ENCODE peak calls at places on chromosome 7, in four cellular contexts. B is hepatocyte, J is WTC11, K is OCI-LY7. O is an unnamed sample.

GRCh38 chr7:17781491-17782215 is 158.6 kb downstream of the SNX13 start:
- DNase-seq in B (no peak), J (no peak), K (no peak), O (peak)

GRCh38 chr7:50214141-50214670 is 90.3 kb upstream of the IKZF1 start:
- DNase-seq in K (no peak), J (no peak), B (no peak), O (no peak)

GRCh38 chr7:33644489-33644888 is 260.9 kb upstream of the BMPER start:
- DNase-seq in J (no peak), K (no peak), B (no peak), O (no peak)

GRCh38 chr7:27117687-27118491 is 12.7 kb downstream of the HOXA4 start:
- DNase-seq in B (no peak), J (no peak), K (no peak), O (no peak)

GRCh38 chr7:30938435-30939316 is 25.1 kb upstream of the GHRHR start:
- DNase-seq in K (peak), J (peak), B (peak), O (peak)

GRCh38 chr7:145313601-145314000 is 477.7 kb upstream of the TPK1 start:
- DNase-seq in J (no peak), B (no peak), K (no peak), O (no peak)

GRCh38 chr7:70432567-70433001 is 699.4 kb upstream of the GALNT17 start:
- DNase-seq in K (no peak), B (no peak), J (no peak), O (no peak)

GRCh38 chr7:68043546-68043945 is 1046.9 kb downstream of the TYW1 start:
- DNase-seq in J (no peak), K (no peak), B (no peak), O (no peak)

GRCh38 chr7:31443457-31443856 is 70.4 kb upstream of the ITPRID1 start:
- DNase-seq in J (no peak), B (peak), K (peak), O (no peak)

GRCh38 chr7:128030999-128031681 is at the start of gene LRRC4:
- DNase-seq in B (peak), J (peak), K (peak), O (no peak)
- TF ChIP-seq CTCF in B (peak), J (no peak), K (no peak), O (no peak)

GRCh38 chr7:128020161-128020560 is 11.1 kb downstream of the LRRC4 start:
- DNase-seq in B (no peak), J (peak), K (peak), O (no peak)
- TF ChIP-seq CTCF in B (peak), J (peak), K (peak), O (peak)

DNA sequence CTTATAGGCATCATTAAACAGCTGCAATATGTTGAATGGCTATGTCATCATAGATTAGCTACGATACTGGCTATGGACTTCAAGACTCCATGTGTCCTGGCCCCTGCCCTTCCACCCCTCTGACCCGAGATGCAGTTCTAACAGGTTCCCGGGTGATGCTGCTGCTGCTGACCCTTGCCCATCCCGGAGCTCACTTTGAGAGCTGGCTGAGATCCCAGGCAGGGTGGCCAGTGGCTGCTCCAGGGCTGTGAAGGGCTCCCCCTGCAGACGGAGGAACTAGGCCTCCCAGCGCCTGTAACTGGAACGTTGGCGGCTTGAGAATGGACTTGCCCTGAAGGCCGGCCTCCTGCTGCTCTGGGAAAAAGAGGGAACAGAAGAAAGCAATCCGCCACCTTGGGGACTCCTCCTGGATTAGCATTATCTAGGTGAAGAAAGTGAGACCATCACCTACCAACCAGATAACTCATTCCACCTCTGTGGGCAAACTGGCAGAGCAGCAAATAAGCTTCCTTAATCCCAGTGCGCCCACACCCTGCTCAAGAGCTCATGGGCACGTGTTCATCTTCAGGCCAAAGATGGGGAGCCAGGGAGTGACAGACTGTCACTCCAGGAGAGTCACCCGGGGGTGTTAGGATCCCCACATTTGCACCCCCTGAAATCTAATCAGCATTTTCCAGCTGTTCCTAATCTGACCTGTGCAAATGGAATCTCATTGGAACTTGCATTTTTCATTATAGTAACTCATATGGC is 56.8 kb downstream of the PARP12 start:
- DNase-seq in K (no peak), J (peak), B (peak), O (no peak)
- TF ChIP-seq CTCF in K (peak), J (no peak), B (peak), O (peak)

GRCh38 chr7:92615861-92616260 is 25.7 kb upstream of the FAM133B start:
- DNase-seq in J (no peak), K (no peak), B (no peak), O (no peak)
- TF ChIP-seq CTCF in J (no peak), K (peak), B (no peak), O (no peak)

DNA sequence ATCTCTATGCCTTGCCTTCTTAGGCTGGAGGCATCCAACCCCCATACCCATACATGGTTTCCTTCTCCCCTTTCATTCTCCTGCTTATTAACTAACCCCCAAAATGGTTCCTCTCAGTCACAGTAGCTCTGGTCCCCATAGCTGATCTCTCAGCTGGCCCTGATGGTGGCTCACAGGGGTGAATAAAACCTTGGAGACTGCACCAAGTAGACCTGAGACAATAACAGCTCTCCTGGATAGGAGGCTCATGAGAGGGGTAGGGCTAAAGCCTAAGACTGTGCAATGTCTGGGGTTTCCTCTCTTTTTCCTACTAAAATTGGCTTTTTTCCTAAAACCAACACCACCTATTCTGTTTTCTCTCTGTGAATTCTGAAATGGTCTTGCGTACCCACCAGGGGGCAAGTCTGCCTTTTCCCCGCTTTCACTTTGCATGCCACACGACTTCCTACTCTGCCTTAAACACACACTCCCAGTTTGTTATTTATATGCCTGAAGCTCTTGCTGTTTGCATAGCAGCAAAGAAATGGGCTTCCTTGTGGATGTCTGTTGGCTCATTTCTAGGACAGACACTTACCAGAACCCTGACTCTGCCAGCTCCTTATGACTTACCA is 18.4 kb upstream of the PON1 start:
- DNase-seq in K (no peak), B (no peak), J (peak), O (peak)
- TF ChIP-seq CTCF in K (no peak), B (no peak), J (no peak), O (peak)

DNA sequence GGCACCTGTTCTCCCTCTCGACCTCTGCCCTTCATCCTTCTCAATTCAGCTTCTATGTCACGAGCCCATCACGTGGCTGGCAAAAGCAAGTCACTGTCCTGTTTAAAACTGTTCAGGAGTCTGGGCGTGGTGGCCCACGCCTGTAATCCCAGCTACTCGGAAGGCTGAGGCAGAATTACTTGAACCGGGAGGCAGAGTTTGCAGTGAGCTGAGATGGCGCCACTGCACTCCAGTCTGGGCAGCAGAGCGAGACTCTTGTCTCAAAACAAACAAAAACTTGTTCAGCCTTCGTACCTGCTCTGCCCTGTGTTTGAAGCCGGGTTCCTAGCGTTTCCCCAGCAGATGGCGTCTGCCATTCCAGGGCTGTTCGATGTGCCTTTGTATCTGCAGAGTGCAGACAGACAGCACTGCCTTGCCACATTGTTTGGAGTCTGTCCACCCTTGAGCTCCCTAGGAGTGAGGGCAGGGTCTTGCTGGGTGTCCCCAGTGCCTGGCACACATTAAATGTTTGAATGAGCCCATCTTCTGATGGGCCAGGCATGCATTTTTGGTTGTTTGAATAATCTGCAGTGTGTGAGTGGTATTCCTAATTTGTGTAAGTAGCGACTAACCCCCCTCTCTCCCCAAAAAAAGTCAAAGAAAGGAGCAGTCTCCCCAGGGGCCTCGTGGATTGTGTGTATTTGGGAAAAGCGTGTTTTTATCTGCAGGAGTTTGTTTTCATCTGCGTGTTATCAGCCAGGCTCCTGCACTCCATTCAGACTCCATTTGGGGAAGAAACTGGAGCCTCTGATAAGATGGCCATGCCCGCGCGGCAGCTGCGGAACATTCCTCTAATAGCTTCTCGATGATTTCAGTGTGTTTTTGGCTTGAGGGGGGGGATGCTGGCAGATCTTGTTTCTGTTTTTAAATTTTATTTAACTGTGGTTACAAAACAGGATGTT is 61.2 kb downstream of the DNAJB6 start:
- DNase-seq in B (peak), J (peak), K (peak), O (peak)
- TF ChIP-seq CTCF in B (peak), J (no peak), K (peak), O (peak)

GRCh38 chr7:25515876-25516275 is 287.6 kb upstream of the NPVF start:
- DNase-seq in B (no peak), K (no peak), J (no peak), O (no peak)

GRCh38 chr7:25519962-25520562 is 291.8 kb upstream of the NPVF start:
- DNase-seq in K (peak), B (no peak), J (no peak), O (no peak)

GRCh38 chr7:25522727-25523126 is 294.4 kb upstream of the NPVF start:
- DNase-seq in K (peak), B (no peak), J (no peak), O (no peak)

GRCh38 chr7:25517906-25518305 is 289.6 kb upstream of the NPVF start:
- DNase-seq in B (no peak), J (no peak), K (no peak), O (no peak)

GRCh38 chr7:25521236-25521635 is 292.9 kb upstream of the NPVF start:
- DNase-seq in B (no peak), J (peak), K (peak), O (no peak)
- TF ChIP-seq CTCF in B (no peak), J (no peak), K (no peak), O (no peak)

GRCh38 chr7:28536259-28536658 is 123.9 kb downstream of the CREB5 start:
- DNase-seq in K (no peak), B (peak), J (peak), O (no peak)
- TF ChIP-seq CTCF in K (no peak), B (peak), J (no peak), O (peak)

GRCh38 chr7:93148727-93149126 is 542 bp upstream of the SAMD9L start:
- DNase-seq in K (no peak), J (no peak), B (no peak), O (no peak)

GRCh38 chr7:93146465-93147127 is 1.6 kb downstream of the SAMD9L start:
- DNase-seq in J (no peak), B (no peak), K (no peak), O (no peak)

GRCh38 chr7:93148135-93148534 is at the start of gene SAMD9L:
- DNase-seq in B (no peak), J (no peak), K (peak), O (no peak)

GRCh38 chr7:93147358-93147757 is 827 bp downstream of the SAMD9L start:
- DNase-seq in B (peak), K (peak), J (no peak), O (no peak)

GRCh38 chr7:93150200-93150835 is 2.1 kb upstream of the SAMD9L start:
- DNase-seq in J (no peak), K (no peak), B (peak), O (no peak)
- TF ChIP-seq CTCF in J (no peak), K (no peak), B (no peak), O (no peak)

DNA sequence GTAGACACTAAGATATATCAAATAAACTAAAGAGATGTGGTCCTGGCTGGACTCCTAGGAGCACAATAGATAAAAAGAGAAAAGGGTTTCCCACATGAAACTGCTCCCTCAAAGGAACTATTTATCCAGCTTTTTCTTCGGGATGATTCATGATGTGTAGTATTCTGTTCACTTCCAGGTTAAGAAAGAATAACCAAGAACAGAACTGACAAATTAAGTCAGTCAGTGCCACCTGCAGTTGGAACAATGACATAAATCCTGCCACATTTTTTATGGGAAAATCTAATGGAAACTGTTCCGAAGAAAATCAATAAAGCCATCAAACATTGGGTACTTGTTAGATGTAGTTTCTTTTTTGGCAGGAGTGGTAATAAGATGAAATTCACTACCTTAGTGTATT is 87.1 kb downstream of the POLR1F start:
- DNase-seq in K (no peak), J (no peak), B (no peak), O (no peak)
- TF ChIP-seq CTCF in K (no peak), J (no peak), B (no peak), O (no peak)

O was measured in HFF-Myc.